ENCODE peak calls at places on chromosome 19, in four cellular contexts. W is retinal pigment epithelial cell, B is OCI-M1, I is neural crest cell. T is an unnamed sample.

GRCh38 chr19:58519087-58519354 is 589 bp downstream of the ZBTB45 start:
- DNase-seq in B (peak; percentile 89), W (peak; percentile 42), I (peak; percentile 61), T (peak; percentile 91)

GRCh38 chr19:54106716-54107115 is 4.1 kb downstream of the NDUFA3 start:
- DNase-seq in W (no peak), I (no peak), B (no peak), T (no peak)

GRCh38 chr19:28665748-28666147 is 547.2 kb downstream of the UQCRFS1 start:
- DNase-seq in B (no peak), I (no peak), W (no peak), T (no peak)

GRCh38 chr19:53977991-53978731 is 13.3 kb upstream of the CACNG6 start:
- DNase-seq in B (no peak), W (no peak), I (peak; percentile 70), T (peak; percentile 99)

GRCh38 chr19:10701955-10702307 is 692 bp downstream of the QTRT1 start:
- DNase-seq in W (no peak), B (peak; percentile 91), I (peak; percentile 42), T (peak; percentile 5)

GRCh38 chr19:16883518-16883917 is 5.3 kb upstream of the F2RL3 start:
- DNase-seq in I (no peak), B (no peak), W (no peak), T (no peak)

GRCh38 chr19:9838324-9838723 is 3.2 kb downstream of the PIN1 start:
- DNase-seq in B (no peak), W (no peak), I (no peak), T (no peak)

GRCh38 chr19:49629659-49630058 is 10.3 kb downstream of the RRAS start:
- DNase-seq in B (no peak), W (no peak), I (no peak), T (no peak)

GRCh38 chr19:31280266-31281006 is 68.8 kb downstream of the TSHZ3 start:
- DNase-seq in W (no peak), I (no peak), B (no peak), T (no peak)

GRCh38 chr19:7637374-7638256 is 705 bp downstream of the STXBP2 start:
- DNase-seq in I (no peak), B (peak; percentile 66), W (no peak), T (no peak)

GRCh38 chr19:37691881-37692504 is 27.6 kb downstream of the ZNF607 start:
- DNase-seq in I (peak; percentile 79), W (peak; percentile 64), B (peak; percentile 87), T (peak; percentile 86)

GRCh38 chr19:37855098-37855497 is 51.3 kb downstream of the WDR87 start:
- DNase-seq in W (peak; percentile 13), I (no peak), B (no peak), T (peak; percentile 96)

GRCh38 chr19:44796701-44797115 is 12.2 kb upstream of the BCAM start:
- DNase-seq in W (no peak), B (no peak), I (no peak), T (no peak)

GRCh38 chr19:45601524-45602522 is at the start of gene GPR4:
- DNase-seq in B (no peak), I (no peak), W (no peak), T (no peak)

GRCh38 chr19:13859361-13859880 is 17.5 kb upstream of the NANOS3 start:
- DNase-seq in B (peak; percentile 85), I (no peak), W (no peak), T (no peak)

GRCh38 chr19:48724796-48725753 is 5.5 kb upstream of the MAMSTR start:
- DNase-seq in B (peak; percentile 81), W (no peak), I (no peak), T (no peak)

GRCh38 chr19:7489609-7490044 is 792 bp upstream of the PEX11G start:
- DNase-seq in W (no peak), B (no peak), I (no peak), T (no peak)

GRCh38 chr19:50178859-50179537 is 15.9 kb upstream of the IZUMO2 start:
- DNase-seq in W (peak; percentile 54), I (no peak), B (no peak), T (no peak)

GRCh38 chr19:4064073-4064550 is 2.6 kb downstream of the ZBTB7A start:
- DNase-seq in B (no peak), W (no peak), I (no peak), T (no peak)

GRCh38 chr19:29524912-29525870 is 603 bp upstream of the VSTM2B start:
- DNase-seq in W (no peak), I (no peak), B (no peak), T (peak; percentile 55)